ENCODE peak calls at places on chromosomes 4 and X, in eight cellular contexts. V, H, L, B, I, R, X and M are unnamed samples.
A peak's percentile ranks its signal among the peaks of the same experiment; 100 is the strongest.

GRCh38 chrX:48689143-48689920 is 5.7 kb downstream of the WAS start:
- DNase-seq in V (no peak), H (no peak), L (no peak), B (no peak), I (no peak), R (no peak), X (no peak), M (no peak)

GRCh38 chr4:37715889-37716402 is 29.8 kb upstream of the RELL1 start:
- DNase-seq in V (no peak), H (no peak), L (no peak), B (no peak), I (peak; percentile 62), R (peak; percentile 84), X (peak; percentile 66), M (no peak)

GRCh38 chr4:54709281-54709854 is 51.6 kb downstream of the KIT start:
- DNase-seq in V (no peak), H (no peak), L (no peak), B (no peak), I (peak; percentile 12), R (no peak), X (peak; percentile 52), M (no peak)

GRCh38 chrX:139077303-139078131 is 366.0 kb upstream of the FGF13 start:
- DNase-seq in V (no peak), H (no peak), L (no peak), B (no peak), I (no peak), R (peak; percentile 82), X (peak; percentile 50), M (no peak)

GRCh38 chrX:111375747-111376146 is 36.2 kb downstream of the DCX start:
- DNase-seq in V (no peak), H (no peak), L (no peak), B (no peak), I (peak; percentile 0), R (peak; percentile 18), X (no peak), M (no peak)

GRCh38 chrX:23908219-23909003 is 605 bp downstream of the CXorf58 start:
- DNase-seq in V (no peak), H (no peak), L (no peak), B (no peak), I (no peak), R (no peak), X (no peak), M (no peak)

GRCh38 chr4:95428216-95429085 is 120.3 kb downstream of the UNC5C start:
- DNase-seq in V (no peak), H (no peak), L (no peak), B (no peak), I (no peak), R (no peak), X (peak; percentile 9), M (no peak)

GRCh38 chr4:72896515-72896914 is 173.0 kb downstream of the COX18 start:
- DNase-seq in V (no peak), H (no peak), L (no peak), B (no peak), I (peak; percentile 91), R (peak; percentile 56), X (peak; percentile 67), M (no peak)

GRCh38 chrX:50853399-50853798 is 39.4 kb upstream of the SHROOM4 start:
- DNase-seq in V (no peak), H (no peak), L (no peak), B (no peak), I (no peak), R (no peak), X (no peak), M (no peak)

GRCh38 chrX:74321191-74321590 is 17.2 kb downstream of the ZCCHC13 start:
- DNase-seq in V (no peak), H (no peak), L (no peak), B (no peak), I (no peak), R (no peak), X (no peak), M (no peak)

GRCh38 chrX:74325130-74326059 is 21.4 kb downstream of the ZCCHC13 start:
- DNase-seq in V (no peak), H (no peak), L (no peak), B (no peak), I (no peak), R (no peak), X (no peak), M (no peak)
- TF ChIP-seq CTCF in V (no peak), H (peak; percentile 25), L (no peak), B (no peak), I (no peak), R (no peak), X (no peak), M (no peak)

GRCh38 chrX:72018277-72019112 is 107.8 kb downstream of the NHSL2 start:
- DNase-seq in V (peak; percentile 84), H (peak; percentile 66), L (peak; percentile 81), B (peak; percentile 94), I (peak; percentile 90), R (peak; percentile 87), X (peak; percentile 88), M (peak; percentile 96)
- TF ChIP-seq CTCF in V (peak; percentile 81), H (peak; percentile 77), L (peak; percentile 88), B (no peak), I (peak; percentile 35), R (peak; percentile 15), X (peak; percentile 1), M (peak; percentile 56)

DNA sequence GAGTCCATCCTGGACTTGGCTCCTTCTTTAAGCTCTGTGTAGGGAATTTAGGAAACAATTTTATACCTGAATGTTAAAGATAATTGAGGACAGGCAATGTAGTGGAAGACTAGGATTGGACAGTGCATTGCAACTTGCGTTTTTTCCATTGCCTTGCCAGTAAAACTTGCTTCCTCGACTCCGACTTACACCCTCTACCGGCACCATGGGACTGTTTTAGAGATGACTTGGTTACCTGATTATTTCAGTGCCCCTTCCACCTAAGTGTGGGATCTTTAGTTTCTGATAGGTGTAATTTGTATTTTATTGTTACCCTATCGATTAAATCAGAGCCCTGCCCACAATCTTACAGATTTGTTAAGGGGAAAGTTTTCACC is 1.2 kb downstream of the PRPS1 start:
- DNase-seq in V (no peak), H (no peak), L (peak; percentile 51), B (no peak), I (peak; percentile 53), R (peak; percentile 10), X (peak; percentile 38), M (no peak)
- TF ChIP-seq CTCF in V (no peak), H (peak; percentile 40), L (peak; percentile 32), B (no peak), I (peak; percentile 54), R (peak; percentile 22), X (peak; percentile 46), M (no peak)

GRCh38 chr4:108717386-108717785 is 45.5 kb downstream of the ETNPPL start:
- DNase-seq in V (no peak), H (no peak), L (no peak), B (no peak), I (no peak), R (peak; percentile 24), X (no peak), M (no peak)

GRCh38 chr4:108714880-108715279 is 48.0 kb downstream of the ETNPPL start:
- DNase-seq in V (no peak), H (no peak), L (no peak), B (no peak), I (no peak), R (no peak), X (no peak), M (no peak)

DNA sequence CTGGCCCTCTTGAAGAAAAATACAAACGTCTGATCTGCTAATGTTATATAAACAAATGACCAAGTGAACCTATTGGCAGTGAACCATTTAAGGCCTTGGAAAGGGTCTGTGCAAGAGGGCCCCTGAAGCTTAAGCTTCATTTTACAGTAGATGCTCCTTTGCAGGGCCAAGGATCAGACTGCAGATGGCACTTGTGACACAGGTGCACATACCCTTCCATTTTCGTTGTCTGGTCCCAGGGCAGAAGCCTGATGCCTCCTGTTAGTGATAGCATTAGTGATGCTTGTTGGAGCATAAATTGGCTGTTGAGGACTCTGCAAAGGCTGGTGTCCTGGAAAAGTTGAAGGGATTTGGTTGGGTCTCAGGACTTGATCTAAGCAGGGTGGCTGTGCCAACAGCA is 46.5 kb downstream of the ETNPPL start:
- DNase-seq in V (no peak), H (no peak), L (no peak), B (no peak), I (no peak), R (no peak), X (no peak), M (no peak)
- TF ChIP-seq CTCF in V (no peak), H (no peak), L (no peak), B (no peak), I (no peak), R (no peak), X (no peak), M (no peak)

GRCh38 chr4:5784960-5785611 is 74.1 kb downstream of the EVC start:
- DNase-seq in V (no peak), H (no peak), L (no peak), B (peak; percentile 63), I (no peak), R (peak; percentile 69), X (no peak), M (peak; percentile 35)
- TF ChIP-seq CTCF in V (no peak), H (no peak), L (no peak), B (no peak), I (peak; percentile 23), R (no peak), X (no peak), M (no peak)

DNA sequence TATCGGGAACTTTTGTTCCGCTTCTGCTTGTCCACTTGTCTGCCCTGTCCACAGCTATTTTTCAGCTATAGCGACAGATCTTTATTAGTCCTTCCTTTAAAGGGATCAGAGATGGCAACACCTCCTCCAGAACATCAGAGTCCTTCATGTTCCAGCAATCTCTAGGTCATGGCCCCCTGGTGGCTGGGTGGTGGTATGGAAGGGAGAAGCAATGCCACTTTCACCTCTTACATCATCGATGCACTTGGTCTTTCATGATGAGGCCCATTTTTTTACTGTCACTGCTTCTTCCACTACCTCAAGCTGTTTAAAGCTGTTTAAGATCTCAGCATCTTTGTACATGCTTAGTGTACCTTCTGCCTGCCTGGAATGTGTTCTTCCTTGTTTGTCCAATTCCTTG is 106.7 kb downstream of the ARHGAP6 start:
- DNase-seq in V (no peak), H (no peak), L (peak; percentile 8), B (no peak), I (no peak), R (no peak), X (no peak), M (no peak)
- TF ChIP-seq CTCF in V (no peak), H (peak; percentile 49), L (no peak), B (no peak), I (peak; percentile 43), R (peak; percentile 29), X (peak; percentile 29), M (no peak)

GRCh38 chr4:1600811-1601532 is 83.1 kb downstream of the FAM53A start:
- DNase-seq in V (no peak), H (no peak), L (no peak), B (peak; percentile 57), I (no peak), R (no peak), X (no peak), M (peak; percentile 57)
- TF ChIP-seq CTCF in V (no peak), H (no peak), L (no peak), B (no peak), I (no peak), R (no peak), X (no peak), M (no peak)